ENCODE peak calls at places on chromosomes 16 and 17, in six cellular contexts. W is astrocyte, K is NCI-H1048, P is NCI-H1694, Y is epithelial cell of esophagus, E is OCI-LY7. V is an unnamed sample.
A peak's percentile ranks its signal among the peaks of the same experiment; 100 is the strongest.

GRCh38 chr17:33291248-33292183 is 1.6 kb downstream of the ASIC2 start:
- DNase-seq in W (peak; percentile 63), K (no peak), P (no peak), Y (peak; percentile 39), E (no peak), V (no peak)

GRCh38 chr17:42677921-42678781 is 1.4 kb upstream of the PLEKHH3 start:
- DNase-seq in W (peak; percentile 64), K (peak; percentile 50), P (peak; percentile 81), Y (peak; percentile 79), E (peak; percentile 90), V (peak; percentile 85)

GRCh38 chr17:76139801-76140660 is 1.0 kb downstream of the FOXJ1 start:
- DNase-seq in W (no peak), K (no peak), P (no peak), Y (no peak), E (no peak), V (no peak)

GRCh38 chr17:7589891-7590611 is at the start of gene SOX15:
- DNase-seq in W (peak; percentile 35), K (no peak), P (no peak), Y (peak; percentile 90), E (no peak), V (no peak)

GRCh38 chr17:50123649-50124349 is 6.2 kb downstream of the SAMD14 start:
- DNase-seq in W (no peak), K (no peak), P (no peak), Y (no peak), E (no peak), V (no peak)

GRCh38 chr16:54897930-54898329 is 32.7 kb upstream of the IRX5 start:
- DNase-seq in W (no peak), K (no peak), P (no peak), Y (no peak), E (peak; percentile 96), V (no peak)

GRCh38 chr16:8655184-8655717 is 19.2 kb upstream of the ABAT start:
- DNase-seq in W (peak; percentile 7), K (no peak), P (no peak), Y (peak; percentile 56), E (peak; percentile 56), V (peak; percentile 40)

GRCh38 chr16:85759631-85760419 is 8.9 kb upstream of the C16orf74 start:
- DNase-seq in W (no peak), K (no peak), P (no peak), Y (peak; percentile 62), E (peak; percentile 75), V (peak; percentile 67)

V was measured in stomach.